ENCODE peak calls at places on chromosome 15, in four cellular contexts. One of them, this sample, is unnamed.

GRCh38 chr15:20341901-20342605 is 199.5 kb downstream of the GOLGA6L6 start:
- DNase-seq in tibial artery: peak; percentile 88
- DNase-seq in activated B cell treated with CpG ODN at 0.5 μM for 24 hours: peak; percentile 24
- DNase-seq in IMR-90: no peak
- DNase-seq in this sample: peak; percentile 76

GRCh38 chr15:55993804-55994539 is 560 bp upstream of the NEDD4 start:
- DNase-seq in tibial artery: no peak
- DNase-seq in IMR-90: peak; percentile 68
- DNase-seq in activated B cell treated with CpG ODN at 0.5 μM for 24 hours: no peak
- DNase-seq in this sample: no peak

GRCh38 chr15:48730506-48730905 is 80.4 kb downstream of the CEP152 start:
- DNase-seq in tibial artery: no peak
- DNase-seq in activated B cell treated with CpG ODN at 0.5 μM for 24 hours: no peak
- DNase-seq in IMR-90: no peak
- DNase-seq in this sample: no peak

GRCh38 chr15:40258544-40258943 is 19.7 kb downstream of the PAK6 start:
- DNase-seq in activated B cell treated with CpG ODN at 0.5 μM for 24 hours: no peak
- DNase-seq in IMR-90: no peak
- DNase-seq in tibial artery: no peak
- DNase-seq in this sample: no peak

GRCh38 chr15:80607288-80607980 is 87.7 kb upstream of the ABHD17C start:
- DNase-seq in IMR-90: no peak
- DNase-seq in tibial artery: no peak
- DNase-seq in activated B cell treated with CpG ODN at 0.5 μM for 24 hours: no peak
- DNase-seq in this sample: no peak

GRCh38 chr15:67085818-67086649 is 20.6 kb downstream of the SMAD3 start:
- DNase-seq in IMR-90: peak; percentile 88
- DNase-seq in tibial artery: no peak
- DNase-seq in activated B cell treated with CpG ODN at 0.5 μM for 24 hours: no peak
- DNase-seq in this sample: no peak

GRCh38 chr15:51016615-51017014 is 78.1 kb downstream of the TNFAIP8L3 start:
- DNase-seq in tibial artery: no peak
- DNase-seq in activated B cell treated with CpG ODN at 0.5 μM for 24 hours: no peak
- DNase-seq in IMR-90: no peak
- DNase-seq in this sample: no peak

GRCh38 chr15:85992224-85992623 is 87.4 kb upstream of the AGBL1 start:
- DNase-seq in IMR-90: no peak
- DNase-seq in tibial artery: no peak
- DNase-seq in activated B cell treated with CpG ODN at 0.5 μM for 24 hours: no peak
- DNase-seq in this sample: no peak

GRCh38 chr15:68335655-68336054 is 58.1 kb downstream of the FEM1B start:
- DNase-seq in IMR-90: no peak
- DNase-seq in activated B cell treated with CpG ODN at 0.5 μM for 24 hours: no peak
- DNase-seq in tibial artery: peak; percentile 86
- DNase-seq in this sample: no peak

GRCh38 chr15:88256261-88257230 is at the start of gene NTRK3:
- DNase-seq in IMR-90: no peak
- DNase-seq in tibial artery: peak; percentile 81
- DNase-seq in activated B cell treated with CpG ODN at 0.5 μM for 24 hours: no peak
- DNase-seq in this sample: no peak
- TF ChIP-seq CTCF in IMR-90: no peak
- TF ChIP-seq CTCF in tibial artery: no peak
- TF ChIP-seq CTCF in activated B cell treated with CpG ODN at 0.5 μM for 24 hours: no peak
- TF ChIP-seq CTCF in this sample: no peak

GRCh38 chr15:101382544-101382943 is 87.5 kb upstream of the SNRPA1 start:
- DNase-seq in tibial artery: no peak
- DNase-seq in IMR-90: no peak
- DNase-seq in activated B cell treated with CpG ODN at 0.5 μM for 24 hours: no peak
- DNase-seq in this sample: no peak

GRCh38 chr15:101381671-101382212 is 86.7 kb upstream of the SNRPA1 start:
- DNase-seq in tibial artery: peak; percentile 49
- DNase-seq in IMR-90: no peak
- DNase-seq in activated B cell treated with CpG ODN at 0.5 μM for 24 hours: no peak
- DNase-seq in this sample: no peak

GRCh38 chr15:101386967-101387366 is 91.9 kb upstream of the SNRPA1 start:
- DNase-seq in activated B cell treated with CpG ODN at 0.5 μM for 24 hours: no peak
- DNase-seq in IMR-90: no peak
- DNase-seq in tibial artery: peak; percentile 39
- DNase-seq in this sample: no peak

GRCh38 chr15:101386006-101386405 is 91.0 kb upstream of the SNRPA1 start:
- DNase-seq in tibial artery: peak; percentile 15
- DNase-seq in IMR-90: no peak
- DNase-seq in activated B cell treated with CpG ODN at 0.5 μM for 24 hours: no peak
- DNase-seq in this sample: no peak

GRCh38 chr15:101384276-101384675 is 89.2 kb upstream of the SNRPA1 start:
- DNase-seq in IMR-90: no peak
- DNase-seq in activated B cell treated with CpG ODN at 0.5 μM for 24 hours: no peak
- DNase-seq in tibial artery: peak; percentile 33
- DNase-seq in this sample: no peak
- TF ChIP-seq CTCF in IMR-90: no peak
- TF ChIP-seq CTCF in activated B cell treated with CpG ODN at 0.5 μM for 24 hours: no peak
- TF ChIP-seq CTCF in tibial artery: no peak
- TF ChIP-seq CTCF in this sample: no peak

GRCh38 chr15:79170256-79170664 is 79.7 kb upstream of the RASGRF1 start:
- DNase-seq in IMR-90: no peak
- DNase-seq in activated B cell treated with CpG ODN at 0.5 μM for 24 hours: no peak
- DNase-seq in tibial artery: no peak
- DNase-seq in this sample: no peak

GRCh38 chr15:79169531-79170123 is 79.0 kb upstream of the RASGRF1 start:
- DNase-seq in IMR-90: no peak
- DNase-seq in activated B cell treated with CpG ODN at 0.5 μM for 24 hours: no peak
- DNase-seq in tibial artery: no peak
- DNase-seq in this sample: no peak

GRCh38 chr15:79171320-79172031 is 80.9 kb upstream of the RASGRF1 start:
- DNase-seq in tibial artery: no peak
- DNase-seq in IMR-90: no peak
- DNase-seq in activated B cell treated with CpG ODN at 0.5 μM for 24 hours: no peak
- DNase-seq in this sample: no peak

GRCh38 chr15:79172801-79173460 is 82.4 kb upstream of the RASGRF1 start:
- DNase-seq in activated B cell treated with CpG ODN at 0.5 μM for 24 hours: no peak
- DNase-seq in tibial artery: no peak
- DNase-seq in IMR-90: no peak
- DNase-seq in this sample: no peak

GRCh38 chr15:79172032-79172481 is 81.5 kb upstream of the RASGRF1 start:
- DNase-seq in tibial artery: no peak
- DNase-seq in IMR-90: no peak
- DNase-seq in activated B cell treated with CpG ODN at 0.5 μM for 24 hours: no peak
- DNase-seq in this sample: no peak
- TF ChIP-seq CTCF in tibial artery: no peak
- TF ChIP-seq CTCF in IMR-90: no peak
- TF ChIP-seq CTCF in activated B cell treated with CpG ODN at 0.5 μM for 24 hours: no peak
- TF ChIP-seq CTCF in this sample: no peak

GRCh38 chr15:49875392-49875791 is 243.6 kb downstream of the ATP8B4 start:
- DNase-seq in tibial artery: no peak
- DNase-seq in activated B cell treated with CpG ODN at 0.5 μM for 24 hours: no peak
- DNase-seq in IMR-90: no peak
- DNase-seq in this sample: no peak
- TF ChIP-seq CTCF in tibial artery: no peak
- TF ChIP-seq CTCF in activated B cell treated with CpG ODN at 0.5 μM for 24 hours: no peak
- TF ChIP-seq CTCF in IMR-90: no peak
- TF ChIP-seq CTCF in this sample: no peak

DNA sequence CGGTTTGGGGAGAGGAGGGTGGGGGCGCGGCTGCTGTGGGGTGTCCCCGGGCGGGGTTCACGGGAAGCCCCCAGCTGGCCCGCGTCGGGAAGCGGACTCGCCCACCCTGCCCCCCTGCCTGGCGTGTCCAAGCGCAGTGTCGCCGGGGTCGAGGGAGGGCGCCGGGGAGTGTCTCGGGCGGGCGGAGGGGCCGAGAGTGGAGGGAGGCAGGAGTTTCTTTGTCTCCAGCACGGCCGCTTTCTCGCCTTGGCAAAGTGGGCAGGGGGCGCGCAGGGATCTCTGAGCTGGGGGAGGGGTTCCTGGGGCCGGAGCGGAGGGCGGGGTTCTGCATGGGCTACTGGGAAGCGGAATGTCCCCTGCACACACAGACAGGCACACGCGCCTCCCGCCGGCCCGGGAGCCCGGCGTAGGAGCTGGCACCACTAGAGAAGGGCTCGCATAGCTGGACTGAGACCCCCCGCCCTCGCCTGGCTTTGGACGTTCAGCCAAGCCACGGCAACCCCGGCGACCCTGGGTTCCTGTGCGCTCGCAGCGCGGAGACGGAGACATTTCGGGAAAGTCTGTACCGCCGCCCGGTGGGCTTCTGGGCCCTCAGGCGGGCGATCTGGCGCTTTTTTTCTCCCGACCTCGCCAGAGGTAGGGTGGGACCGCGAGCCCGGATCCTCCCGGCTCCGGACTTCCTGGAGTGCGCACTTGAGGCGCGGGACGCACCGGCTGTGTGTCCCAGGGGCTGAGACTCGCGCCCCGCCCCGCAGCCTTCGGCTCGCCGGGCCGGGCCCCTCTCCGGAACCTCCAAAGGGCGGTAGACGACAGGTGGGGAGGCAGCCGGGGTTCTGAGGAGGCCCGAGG is 870 bp downstream of the ST8SIA2 start:
- DNase-seq in activated B cell treated with CpG ODN at 0.5 μM for 24 hours: no peak
- DNase-seq in tibial artery: no peak
- DNase-seq in IMR-90: no peak
- DNase-seq in this sample: no peak
- TF ChIP-seq CTCF in activated B cell treated with CpG ODN at 0.5 μM for 24 hours: no peak
- TF ChIP-seq CTCF in tibial artery: no peak
- TF ChIP-seq CTCF in IMR-90: no peak
- TF ChIP-seq CTCF in this sample: no peak

GRCh38 chr15:84748274-84749110 is at the start of gene ZNF592:
- DNase-seq in tibial artery: peak; percentile 93
- DNase-seq in activated B cell treated with CpG ODN at 0.5 μM for 24 hours: peak; percentile 88
- DNase-seq in IMR-90: peak; percentile 70
- DNase-seq in this sample: peak; percentile 82

GRCh38 chr15:84752195-84752594 is 3.8 kb downstream of the ZNF592 start:
- DNase-seq in IMR-90: no peak
- DNase-seq in tibial artery: no peak
- DNase-seq in activated B cell treated with CpG ODN at 0.5 μM for 24 hours: no peak
- DNase-seq in this sample: no peak

GRCh38 chr15:84750583-84751092 is 2.2 kb downstream of the ZNF592 start:
- DNase-seq in activated B cell treated with CpG ODN at 0.5 μM for 24 hours: peak; percentile 26
- DNase-seq in tibial artery: no peak
- DNase-seq in IMR-90: no peak
- DNase-seq in this sample: no peak

GRCh38 chr15:84749111-84749991 is 959 bp downstream of the ZNF592 start:
- DNase-seq in activated B cell treated with CpG ODN at 0.5 μM for 24 hours: peak; percentile 17
- DNase-seq in tibial artery: peak; percentile 66
- DNase-seq in IMR-90: no peak
- DNase-seq in this sample: peak; percentile 61

GRCh38 chr15:84747423-84748273 is 744 bp upstream of the ZNF592 start:
- DNase-seq in IMR-90: peak; percentile 60
- DNase-seq in activated B cell treated with CpG ODN at 0.5 μM for 24 hours: no peak
- DNase-seq in tibial artery: peak; percentile 86
- DNase-seq in this sample: peak; percentile 74
- TF ChIP-seq CTCF in IMR-90: no peak
- TF ChIP-seq CTCF in activated B cell treated with CpG ODN at 0.5 μM for 24 hours: no peak
- TF ChIP-seq CTCF in tibial artery: no peak
- TF ChIP-seq CTCF in this sample: no peak

DNA sequence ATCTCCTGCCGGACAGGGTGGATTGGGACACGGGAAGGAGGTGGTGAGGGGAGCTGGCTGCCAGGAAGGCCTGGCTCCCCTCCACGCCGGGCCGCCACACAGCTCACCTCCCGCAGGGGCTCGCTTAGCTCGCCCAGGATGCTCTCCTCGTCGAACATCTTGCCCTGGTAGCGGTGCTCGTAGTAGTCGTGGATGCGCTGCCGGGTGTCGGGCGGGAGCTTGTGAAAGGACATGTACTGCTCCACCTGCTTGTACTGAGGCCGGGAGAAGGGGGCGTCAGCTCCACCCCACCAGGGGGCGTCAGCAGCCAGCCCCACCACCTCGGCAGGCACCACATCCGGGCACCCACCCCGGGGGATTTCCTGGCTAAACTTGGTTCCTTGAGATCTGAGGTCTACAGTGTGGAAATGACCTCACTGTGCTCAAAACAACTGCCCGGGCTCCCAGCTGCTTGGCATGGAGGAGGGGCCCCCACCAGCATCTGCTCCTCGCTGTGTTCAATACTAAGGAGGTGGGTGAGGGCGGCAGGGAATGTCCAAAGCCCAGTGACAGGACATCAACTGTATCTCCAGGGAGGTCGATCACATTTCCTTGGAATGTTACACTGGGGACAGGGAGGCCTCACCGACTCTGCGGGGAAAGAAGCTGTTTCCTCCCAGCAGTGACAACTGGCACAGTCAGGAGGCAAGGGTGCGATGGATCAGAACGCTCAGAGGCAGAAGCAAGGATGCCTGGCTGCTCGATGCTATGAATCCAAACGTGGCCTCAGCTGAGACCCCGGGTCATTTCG is 43.4 kb downstream of the HCN4 start:
- DNase-seq in IMR-90: no peak
- DNase-seq in tibial artery: peak; percentile 54
- DNase-seq in activated B cell treated with CpG ODN at 0.5 μM for 24 hours: peak; percentile 11
- DNase-seq in this sample: no peak
- TF ChIP-seq CTCF in IMR-90: peak; percentile 16
- TF ChIP-seq CTCF in tibial artery: no peak
- TF ChIP-seq CTCF in activated B cell treated with CpG ODN at 0.5 μM for 24 hours: no peak
- TF ChIP-seq CTCF in this sample: no peak

GRCh38 chr15:43268111-43269105 is 1.7 kb upstream of the TGM5 start:
- DNase-seq in activated B cell treated with CpG ODN at 0.5 μM for 24 hours: no peak
- DNase-seq in IMR-90: no peak
- DNase-seq in tibial artery: no peak
- DNase-seq in this sample: no peak
- TF ChIP-seq CTCF in activated B cell treated with CpG ODN at 0.5 μM for 24 hours: no peak
- TF ChIP-seq CTCF in IMR-90: peak; percentile 43
- TF ChIP-seq CTCF in tibial artery: peak; percentile 17
- TF ChIP-seq CTCF in this sample: no peak

GRCh38 chr15:88664151-88664778 is 25.4 kb downstream of the ISG20 start:
- DNase-seq in IMR-90: no peak
- DNase-seq in tibial artery: no peak
- DNase-seq in activated B cell treated with CpG ODN at 0.5 μM for 24 hours: no peak
- DNase-seq in this sample: no peak
- TF ChIP-seq CTCF in IMR-90: no peak
- TF ChIP-seq CTCF in tibial artery: no peak
- TF ChIP-seq CTCF in activated B cell treated with CpG ODN at 0.5 μM for 24 hours: no peak
- TF ChIP-seq CTCF in this sample: peak; percentile 38

This sample was measured in natural killer cell.